ENCODE peak calls at places on chromosomes 3 and 15, in nine cellular contexts. N, A, E, Y, U, J, G, K and V are unnamed samples.

GRCh38 chr3:114456742-114457141 is 162.9 kb downstream of the TIGIT start:
- DNase-seq in N (no peak), A (no peak), E (no peak), Y (no peak), U (no peak), J (no peak), G (no peak), K (no peak), V (no peak)

GRCh38 chr3:134406331-134407246 is 32.3 kb upstream of the AMOTL2 start:
- DNase-seq in N (peak), A (no peak), E (no peak), Y (peak), U (peak), J (no peak), G (peak), K (peak), V (no peak)

GRCh38 chr3:49013738-49014660 is 4.4 kb downstream of the DALRD3 start:
- DNase-seq in N (no peak), A (peak), E (no peak), Y (no peak), U (no peak), J (peak), G (no peak), K (peak), V (no peak)

GRCh38 chr3:172856766-172857742 is 106.5 kb downstream of the ECT2 start:
- DNase-seq in N (peak), A (no peak), E (peak), Y (no peak), U (peak), J (peak), G (peak), K (peak), V (no peak)

GRCh38 chr15:31393441-31394091 is 66.9 kb downstream of the KLF13 start:
- DNase-seq in N (no peak), A (peak), E (no peak), Y (no peak), U (peak), J (no peak), G (peak), K (no peak), V (no peak)

GRCh38 chr3:37997321-37997720 is 6.7 kb downstream of the VILL start:
- DNase-seq in N (no peak), A (no peak), E (no peak), Y (no peak), U (no peak), J (peak), G (no peak), K (peak), V (no peak)

GRCh38 chr15:82538961-82539689 is 1.1 kb downstream of the RPS17 start:
- DNase-seq in N (peak), A (no peak), E (no peak), Y (no peak), U (no peak), J (no peak), G (no peak), K (no peak), V (peak)

GRCh38 chr15:89367485-89368451 is 33.1 kb upstream of the POLG start:
- DNase-seq in N (no peak), A (no peak), E (no peak), Y (peak), U (no peak), J (no peak), G (no peak), K (no peak), V (peak)

GRCh38 chr3:128424508-128425069 is 42.1 kb downstream of the DNAJB8 start:
- DNase-seq in N (peak), A (no peak), E (peak), Y (no peak), U (no peak), J (no peak), G (no peak), K (no peak), V (no peak)

GRCh38 chr15:80697316-80697715 is 2.2 kb downstream of the ABHD17C start:
- DNase-seq in N (no peak), A (no peak), E (no peak), Y (no peak), U (no peak), J (no peak), G (no peak), K (no peak), V (no peak)

GRCh38 chr15:101203029-101203428 is 48.8 kb downstream of the CHSY1 start:
- DNase-seq in N (no peak), A (no peak), E (no peak), Y (no peak), U (no peak), J (no peak), G (no peak), K (no peak), V (no peak)

GRCh38 chr3:100900671-100901070 is 92.5 kb downstream of the ABI3BP start:
- DNase-seq in N (peak), A (no peak), E (no peak), Y (no peak), U (no peak), J (no peak), G (no peak), K (no peak), V (peak)

GRCh38 chr15:76012021-76012551 is at the start of gene NRG4:
- DNase-seq in N (no peak), A (no peak), E (peak), Y (no peak), U (no peak), J (peak), G (no peak), K (peak), V (peak)

GRCh38 chr3:174016186-174016585 is 618.6 kb downstream of the NLGN1 start:
- DNase-seq in N (peak), A (no peak), E (no peak), Y (no peak), U (no peak), J (no peak), G (no peak), K (no peak), V (peak)

GRCh38 chr3:138199847-138200246 is 12.7 kb downstream of the ARMC8 start:
- DNase-seq in N (no peak), A (no peak), E (no peak), Y (no peak), U (no peak), J (no peak), G (no peak), K (no peak), V (no peak)

GRCh38 chr3:161444678-161445077 is 51.9 kb upstream of the OTOL1 start:
- DNase-seq in N (no peak), A (no peak), E (no peak), Y (no peak), U (no peak), J (no peak), G (no peak), K (no peak), V (no peak)

GRCh38 chr15:70379938-70380337 is 282.2 kb upstream of the TLE3 start:
- DNase-seq in N (no peak), A (no peak), E (no peak), Y (no peak), U (no peak), J (no peak), G (no peak), K (no peak), V (no peak)

GRCh38 chr15:29113336-29114276 is 156.0 kb downstream of the NSMCE3 start:
- DNase-seq in N (no peak), A (no peak), E (no peak), Y (no peak), U (no peak), J (no peak), G (no peak), K (no peak), V (no peak)

GRCh38 chr3:187098925-187099512 is 40.3 kb downstream of the RPL39L start:
- DNase-seq in N (no peak), A (no peak), E (no peak), Y (no peak), U (no peak), J (no peak), G (no peak), K (no peak), V (no peak)

DNA sequence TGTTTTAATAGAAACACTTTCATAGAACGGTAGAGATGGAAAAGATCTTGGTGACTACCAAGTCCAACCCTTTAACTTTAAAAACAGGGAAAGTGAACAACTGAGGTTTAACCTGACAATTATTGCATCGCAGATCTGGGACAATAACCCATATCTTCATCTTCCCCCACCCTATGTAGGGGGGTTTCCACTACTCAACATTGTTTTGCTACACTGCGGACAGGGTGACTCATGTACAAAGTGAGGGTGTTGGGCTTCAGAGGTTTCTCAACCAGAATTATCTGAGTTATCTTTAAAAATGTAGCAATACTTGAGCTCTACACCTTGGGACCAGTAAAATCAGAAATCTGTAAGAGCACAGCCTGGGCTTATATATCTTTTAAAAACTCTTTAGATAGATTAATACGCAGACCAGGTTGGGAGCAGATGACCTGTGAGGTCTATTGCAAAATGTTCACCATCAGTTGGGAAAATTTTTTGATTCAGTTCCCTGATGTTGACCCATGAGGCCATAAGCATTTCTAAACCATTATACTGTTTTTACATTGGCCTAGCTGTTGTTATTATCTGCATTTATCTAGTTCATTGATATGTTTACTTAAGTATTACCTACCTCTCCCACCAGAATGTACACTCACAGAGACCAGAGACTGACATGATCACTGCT is 103.6 kb upstream of the ICE2 start:
- DNase-seq in N (no peak), A (no peak), E (no peak), Y (no peak), U (no peak), J (no peak), G (no peak), K (no peak), V (no peak)
- H3K4me3 ChIP-seq in N (no peak), A (no peak), E (no peak), Y (no peak), U (no peak), J (no peak), G (no peak), K (no peak), V (no peak)

GRCh38 chr3:6771171-6771570 is 89.7 kb upstream of the GRM7 start:
- DNase-seq in N (no peak), A (no peak), E (no peak), Y (no peak), U (no peak), J (no peak), G (no peak), K (no peak), V (no peak)

GRCh38 chr3:6770376-6770648 is 90.6 kb upstream of the GRM7 start:
- DNase-seq in N (no peak), A (no peak), E (no peak), Y (no peak), U (no peak), J (no peak), G (no peak), K (no peak), V (no peak)
- H3K4me3 ChIP-seq in N (no peak), A (no peak), E (no peak), Y (no peak), U (no peak), J (peak), G (no peak), K (no peak), V (no peak)

DNA sequence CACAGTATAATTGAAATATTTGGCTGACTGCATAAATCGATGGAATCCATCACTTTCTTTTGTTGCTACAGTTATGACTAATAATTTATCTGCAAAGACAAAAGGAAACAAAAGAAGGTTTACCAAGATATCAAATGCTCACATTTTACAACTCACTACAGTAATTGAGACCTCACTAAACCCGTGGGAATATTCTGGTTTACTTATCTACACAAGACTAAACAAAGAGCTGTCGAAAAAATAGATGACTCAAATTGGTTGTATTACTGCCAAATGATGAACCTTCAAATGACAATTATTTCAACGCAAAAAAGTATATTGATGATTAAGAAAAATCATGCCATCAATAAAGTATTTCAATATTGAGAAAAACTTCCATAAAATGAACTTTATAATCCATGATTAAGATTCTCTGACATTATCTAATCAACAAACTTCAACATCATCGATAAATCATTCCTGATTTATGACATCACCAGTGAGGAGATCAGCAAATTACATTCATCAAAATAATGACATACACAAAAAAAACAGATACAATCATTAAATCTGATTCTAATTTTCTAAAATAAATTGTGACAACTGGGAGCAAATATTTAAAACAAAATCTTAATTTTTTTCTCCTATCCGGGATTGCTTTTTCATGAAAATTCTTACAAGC is 36.7 kb downstream of the PLOD2 start:
- DNase-seq in N (peak), A (no peak), E (no peak), Y (no peak), U (no peak), J (no peak), G (no peak), K (no peak), V (no peak)
- H3K4me3 ChIP-seq in N (no peak), A (no peak), E (no peak), Y (no peak), U (no peak), J (no peak), G (no peak), K (no peak), V (no peak)

DNA sequence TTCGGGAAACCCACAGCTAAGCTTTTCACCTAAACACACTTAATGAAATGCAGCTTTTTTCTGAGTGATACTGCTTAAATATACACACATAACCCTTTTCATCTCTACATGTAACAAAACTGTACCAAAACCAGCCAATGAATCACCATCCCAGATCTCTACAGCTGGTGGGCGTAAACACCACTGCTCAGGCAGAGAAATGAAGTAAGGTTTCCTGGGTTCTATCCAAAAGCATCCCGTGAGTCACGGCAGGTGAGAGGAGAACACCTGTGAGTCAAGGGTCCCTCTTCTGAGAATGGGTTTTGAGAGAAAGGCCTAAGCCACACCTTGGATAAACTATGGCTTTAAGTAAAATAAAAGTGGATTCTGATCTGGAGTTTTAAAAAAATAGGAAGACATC is 2.6 kb downstream of the CLDN1 start:
- DNase-seq in N (peak), A (no peak), E (no peak), Y (no peak), U (no peak), J (no peak), G (no peak), K (no peak), V (no peak)
- H3K4me3 ChIP-seq in N (no peak), A (no peak), E (no peak), Y (no peak), U (no peak), J (peak), G (no peak), K (no peak), V (no peak)

GRCh38 chr3:8503871-8504610 is 2.4 kb downstream of the LMCD1 start:
- DNase-seq in N (peak), A (no peak), E (no peak), Y (no peak), U (no peak), J (no peak), G (no peak), K (no peak), V (peak)

GRCh38 chr3:8504611-8504973 is 3.0 kb downstream of the LMCD1 start:
- DNase-seq in N (no peak), A (no peak), E (no peak), Y (no peak), U (no peak), J (no peak), G (no peak), K (no peak), V (no peak)

GRCh38 chr3:8505621-8506020 is 4.0 kb downstream of the LMCD1 start:
- DNase-seq in N (no peak), A (no peak), E (no peak), Y (no peak), U (no peak), J (no peak), G (no peak), K (peak), V (no peak)

GRCh38 chr3:8501388-8502131 is at the start of gene LMCD1:
- DNase-seq in N (peak), A (peak), E (peak), Y (peak), U (peak), J (peak), G (peak), K (peak), V (peak)

GRCh38 chr3:8503461-8503860 is 1.8 kb downstream of the LMCD1 start:
- DNase-seq in N (peak), A (no peak), E (no peak), Y (no peak), U (no peak), J (no peak), G (no peak), K (no peak), V (no peak)
- H3K4me3 ChIP-seq in N (peak), A (no peak), E (no peak), Y (no peak), U (no peak), J (no peak), G (peak), K (peak), V (peak)

GRCh38 chr15:84624359-84624758 is 23.6 kb downstream of the ZSCAN2 start:
- DNase-seq in N (no peak), A (no peak), E (no peak), Y (no peak), U (no peak), J (no peak), G (no peak), K (no peak), V (no peak)
- H3K4me3 ChIP-seq in N (no peak), A (no peak), E (no peak), Y (no peak), U (no peak), J (no peak), G (no peak), K (no peak), V (no peak)

GRCh38 chr3:199815-200214 is 3.3 kb downstream of the CHL1 start:
- DNase-seq in N (no peak), A (no peak), E (no peak), Y (no peak), U (no peak), J (no peak), G (no peak), K (no peak), V (no peak)

GRCh38 chr3:196322-197153 is at the start of gene CHL1:
- DNase-seq in N (no peak), A (no peak), E (no peak), Y (peak), U (peak), J (no peak), G (no peak), K (no peak), V (no peak)

GRCh38 chr3:197154-197855 is 742 bp downstream of the CHL1 start:
- DNase-seq in N (no peak), A (no peak), E (no peak), Y (peak), U (peak), J (no peak), G (peak), K (no peak), V (no peak)

GRCh38 chr3:195662-196061 is 901 bp upstream of the CHL1 start:
- DNase-seq in N (no peak), A (no peak), E (no peak), Y (peak), U (no peak), J (no peak), G (no peak), K (no peak), V (no peak)

DNA sequence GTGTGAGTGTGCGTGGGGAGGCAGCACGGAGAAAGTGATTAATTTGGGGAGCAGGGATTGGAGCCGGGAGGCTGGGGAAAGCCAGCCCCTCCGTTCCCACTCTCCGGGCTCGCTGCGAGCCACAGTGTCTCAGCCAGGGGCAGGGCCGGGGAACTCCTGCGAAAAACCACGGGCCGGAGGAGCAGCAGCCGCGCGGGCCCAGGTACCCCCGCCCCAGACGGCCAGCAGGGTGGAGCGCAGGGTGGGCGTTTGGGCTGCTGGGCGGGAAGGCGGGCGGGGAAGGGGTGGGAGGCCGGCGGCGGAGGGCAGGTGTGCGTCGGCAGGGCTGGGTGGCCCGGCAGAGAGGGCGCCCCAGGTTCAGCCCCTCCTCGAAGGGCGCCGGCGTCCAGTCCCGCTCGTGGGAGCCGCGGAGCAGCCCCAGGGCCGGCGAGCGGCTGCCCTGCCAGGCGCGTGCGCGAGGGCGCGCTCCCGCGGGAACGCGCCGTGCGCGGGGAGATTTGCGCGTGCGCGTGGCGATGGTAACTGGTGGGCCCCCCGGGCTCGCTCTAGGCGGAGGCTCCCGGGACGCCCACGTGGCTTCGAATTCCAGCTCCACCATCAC is 1.4 kb downstream of the CHL1 start:
- DNase-seq in N (no peak), A (no peak), E (no peak), Y (peak), U (no peak), J (no peak), G (peak), K (no peak), V (no peak)
- H3K4me3 ChIP-seq in N (no peak), A (no peak), E (no peak), Y (peak), U (peak), J (no peak), G (peak), K (peak), V (peak)

GRCh38 chr3:80785875-80786274 is 975.6 kb downstream of the GBE1 start:
- DNase-seq in N (no peak), A (no peak), E (no peak), Y (no peak), U (no peak), J (no peak), G (no peak), K (no peak), V (no peak)
- H3K4me3 ChIP-seq in N (no peak), A (no peak), E (no peak), Y (no peak), U (no peak), J (no peak), G (no peak), K (no peak), V (no peak)

GRCh38 chr15:72271895-72272212 is 500 bp downstream of the PARP6 start:
- DNase-seq in N (peak), A (no peak), E (no peak), Y (peak), U (no peak), J (no peak), G (no peak), K (no peak), V (peak)
- H3K4me3 ChIP-seq in N (peak), A (peak), E (peak), Y (peak), U (peak), J (peak), G (peak), K (peak), V (peak)

DNA sequence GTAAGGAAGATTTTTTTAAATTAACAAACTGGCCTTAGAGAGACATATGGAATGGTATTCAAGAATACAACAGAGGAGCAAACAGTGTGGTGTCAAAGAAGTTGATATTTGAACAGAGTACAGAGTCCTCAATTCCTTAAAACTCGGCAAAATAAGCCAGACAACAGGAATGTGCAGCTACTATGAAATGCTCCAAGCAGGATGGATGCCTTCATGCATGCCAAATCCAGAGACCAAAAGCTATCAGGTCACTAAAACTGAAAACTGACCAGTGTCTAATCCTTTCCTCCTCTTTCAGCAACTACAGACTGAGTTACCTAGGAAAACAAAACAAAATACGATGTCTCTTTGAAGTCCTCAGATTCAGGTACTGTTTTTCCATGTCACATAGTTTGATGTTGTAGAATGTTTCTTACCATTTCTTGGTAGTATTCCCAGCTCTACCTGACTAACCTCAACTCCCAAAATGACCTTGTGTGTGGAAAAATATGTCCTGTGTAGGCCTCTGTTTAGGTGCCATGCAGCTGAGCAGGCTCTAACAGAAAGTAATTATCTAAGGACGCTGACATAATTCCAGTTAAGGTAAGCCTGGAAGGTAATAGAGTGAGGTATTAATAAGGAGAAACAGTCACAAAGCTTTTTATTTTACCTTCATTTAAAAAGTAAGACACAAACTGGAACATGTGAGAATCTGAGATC is 46.9 kb downstream of the TBL1XR1 start:
- DNase-seq in N (peak), A (no peak), E (no peak), Y (no peak), U (no peak), J (no peak), G (no peak), K (no peak), V (peak)
- H3K4me3 ChIP-seq in N (no peak), A (no peak), E (no peak), Y (no peak), U (no peak), J (no peak), G (no peak), K (no peak), V (no peak)